ENCODE peak calls at places on chromosomes 12 and 14, in four cellular contexts. M is Calu3, N is transverse colon, O is posterior vena cava. S is an unnamed sample.

GRCh38 chr12:1518763-1519516 is 75.4 kb downstream of the FBXL14 start:
- DNase-seq in N (no peak), M (peak), O (no peak), S (peak)

GRCh38 chr14:102086346-102086971 is 385 bp downstream of the HSP90AA1 start:
- DNase-seq in N (peak), M (no peak), O (no peak), S (no peak)

GRCh38 chr12:70854871-70855578 is 65.5 kb downstream of the PTPRR start:
- DNase-seq in O (no peak), M (no peak), N (no peak), S (no peak)

GRCh38 chr14:38420045-38420444 is 164.2 kb upstream of the CLEC14A start:
- DNase-seq in M (no peak), O (no peak), N (no peak), S (no peak)

GRCh38 chr14:101726954-101727302 is 34.6 kb upstream of the PPP2R5C start:
- DNase-seq in O (no peak), N (no peak), M (no peak), S (no peak)

GRCh38 chr12:120321382-120322202 is 6.0 kb downstream of the PLA2G1B start:
- DNase-seq in N (peak), M (peak), O (no peak), S (peak)

GRCh38 chr14:85688024-85688423 is 158.1 kb downstream of the FLRT2 start:
- DNase-seq in M (no peak), O (no peak), N (no peak), S (no peak)

GRCh38 chr14:34201909-34202622 is 251.2 kb upstream of the EGLN3 start:
- DNase-seq in M (no peak), N (no peak), O (no peak), S (no peak)

GRCh38 chr14:55454264-55455151 is 14.1 kb upstream of the TBPL2 start:
- DNase-seq in O (no peak), M (peak), N (peak), S (no peak)

GRCh38 chr12:52528641-52529143 is 8.5 kb upstream of the KRT5 start:
- DNase-seq in O (no peak), M (no peak), N (no peak), S (no peak)

GRCh38 chr14:95500772-95501401 is 15.6 kb downstream of the SYNE3 start:
- DNase-seq in O (peak), N (no peak), M (no peak), S (no peak)

GRCh38 chr12:55686366-55687010 is 21.2 kb downstream of the ITGA7 start:
- DNase-seq in N (no peak), O (peak), M (no peak), S (peak)

GRCh38 chr12:107574691-107575090 is 110.9 kb upstream of the PWP1 start:
- DNase-seq in M (no peak), N (no peak), O (no peak), S (no peak)

GRCh38 chr14:59265808-59266207 is 77.3 kb downstream of the DAAM1 start:
- DNase-seq in M (no peak), O (no peak), N (peak), S (no peak)

GRCh38 chr14:67944605-67945004 is 125.0 kb downstream of the RAD51B start:
- DNase-seq in N (no peak), O (no peak), M (no peak), S (no peak)

GRCh38 chr12:51127050-51127729 is 43.8 kb upstream of the CSRNP2 start:
- DNase-seq in M (no peak), N (no peak), O (no peak), S (no peak)

GRCh38 chr14:61537567-61538463 is 157.5 kb upstream of the HIF1A start:
- DNase-seq in M (peak), O (no peak), N (peak), S (no peak)

GRCh38 chr12:14950982-14951746 is 10.2 kb downstream of the ARHGDIB start:
- DNase-seq in M (peak), O (no peak), N (peak), S (no peak)

GRCh38 chr14:96042218-96042930 is 3.2 kb downstream of the C14orf132 start:
- DNase-seq in M (no peak), N (no peak), O (no peak), S (no peak)

GRCh38 chr14:100246809-100247428 is 8.0 kb downstream of the YY1 start:
- DNase-seq in M (peak), N (no peak), O (no peak), S (no peak)